ENCODE peak calls at places on chromosome 22, in six cellular contexts. H is Peyer's patch, Z is GM12891, L is heart left ventricle, O is NB4, A is transverse colon. M is an unnamed sample.

GRCh38 chr22:44547371-44547770 is 49.3 kb upstream of the RTL6 start:
- DNase-seq in Z (no peak), O (no peak), H (no peak), A (no peak), L (no peak), M (no peak)

GRCh38 chr22:17777005-17777716 is 2.9 kb upstream of the BID start:
- DNase-seq in A (peak; percentile 58), L (peak; percentile 44), Z (peak; percentile 78), H (no peak), O (peak; percentile 81), M (peak; percentile 61)

GRCh38 chr22:44702479-44703219 is 645 bp downstream of the PRR5 start:
- DNase-seq in H (peak; percentile 66), A (no peak), L (no peak), O (peak; percentile 38), Z (no peak), M (no peak)

GRCh38 chr22:27195104-27195503 is 537.7 kb downstream of the MIAT start:
- DNase-seq in H (no peak), A (peak; percentile 24), Z (no peak), L (peak; percentile 30), O (no peak), M (peak; percentile 88)

GRCh38 chr22:17199131-17199731 is 20.0 kb downstream of the ADA2 start:
- DNase-seq in O (no peak), A (no peak), H (peak; percentile 57), L (peak; percentile 69), Z (no peak), M (no peak)

GRCh38 chr22:16603448-16603768 is 10.8 kb upstream of the CCT8L2 start:
- DNase-seq in Z (no peak), A (no peak), L (no peak), O (no peak), H (no peak), M (no peak)

GRCh38 chr22:27387561-27387960 is 414.0 kb downstream of the MN1 start:
- DNase-seq in H (no peak), O (no peak), A (no peak), L (no peak), Z (no peak), M (no peak)

GRCh38 chr22:48367731-48368130 is 1459.9 kb downstream of the BRD1 start:
- DNase-seq in H (no peak), A (peak; percentile 1), L (no peak), O (no peak), Z (no peak), M (no peak)

GRCh38 chr22:44288951-44289350 is 23.8 kb downstream of the SHISAL1 start:
- DNase-seq in H (no peak), A (no peak), L (no peak), O (no peak), Z (no peak), M (no peak)

GRCh38 chr22:23143119-23143518 is 1.3 kb upstream of the RSPH14 start:
- DNase-seq in A (no peak), L (no peak), O (no peak), Z (no peak), H (no peak), M (no peak)

GRCh38 chr22:50581031-50581949 is 1.4 kb downstream of the CHKB start:
- DNase-seq in Z (no peak), A (no peak), H (no peak), L (no peak), O (peak; percentile 44), M (no peak)

GRCh38 chr22:18954333-18954732 is 18.2 kb upstream of the PRODH start:
- DNase-seq in Z (peak; percentile 83), O (peak; percentile 70), A (peak; percentile 57), H (peak; percentile 78), L (peak; percentile 51), M (peak; percentile 72)

GRCh38 chr22:24181088-24181995 is at the start of gene SUSD2:
- DNase-seq in L (no peak), A (peak; percentile 62), H (peak; percentile 88), Z (no peak), O (no peak), M (no peak)

GRCh38 chr22:44588348-44588747 is 90.3 kb upstream of the RTL6 start:
- DNase-seq in A (no peak), Z (no peak), L (no peak), O (no peak), H (peak; percentile 9), M (peak; percentile 28)

GRCh38 chr22:29344137-29344536 is 28.6 kb upstream of the RASL10A start:
- DNase-seq in L (peak; percentile 54), A (peak; percentile 45), H (no peak), Z (no peak), O (no peak), M (peak; percentile 94)

GRCh38 chr22:28956506-28956905 is 73.1 kb downstream of the ZNRF3 start:
- DNase-seq in O (peak; percentile 73), L (no peak), A (no peak), H (no peak), Z (no peak), M (no peak)

DNA sequence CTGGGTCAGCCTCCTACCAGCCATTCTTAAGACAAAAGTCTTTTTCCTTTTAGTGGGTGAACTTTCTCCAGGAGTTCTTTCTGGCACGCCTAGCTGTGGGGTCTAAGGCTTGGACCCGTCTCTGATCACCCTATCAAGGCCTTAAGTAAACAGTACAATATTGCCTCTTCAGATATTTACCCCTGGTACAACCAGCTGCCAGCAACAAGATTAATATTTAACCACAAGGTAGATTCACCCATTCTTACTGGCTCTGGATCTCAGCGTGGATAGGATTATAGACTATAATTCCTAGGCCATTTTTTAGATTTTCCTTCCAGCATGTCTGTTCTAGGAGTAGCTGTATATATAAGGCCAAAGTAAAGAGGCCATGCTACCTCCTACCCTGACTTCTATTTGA is 109.8 kb upstream of the SYN3 start:
- DNase-seq in H (no peak), Z (no peak), L (no peak), A (no peak), O (no peak), M (no peak)
- TF ChIP-seq POLR2A in H (no peak), Z (no peak), L (no peak), A (no peak), O (no peak), M (no peak)

DNA sequence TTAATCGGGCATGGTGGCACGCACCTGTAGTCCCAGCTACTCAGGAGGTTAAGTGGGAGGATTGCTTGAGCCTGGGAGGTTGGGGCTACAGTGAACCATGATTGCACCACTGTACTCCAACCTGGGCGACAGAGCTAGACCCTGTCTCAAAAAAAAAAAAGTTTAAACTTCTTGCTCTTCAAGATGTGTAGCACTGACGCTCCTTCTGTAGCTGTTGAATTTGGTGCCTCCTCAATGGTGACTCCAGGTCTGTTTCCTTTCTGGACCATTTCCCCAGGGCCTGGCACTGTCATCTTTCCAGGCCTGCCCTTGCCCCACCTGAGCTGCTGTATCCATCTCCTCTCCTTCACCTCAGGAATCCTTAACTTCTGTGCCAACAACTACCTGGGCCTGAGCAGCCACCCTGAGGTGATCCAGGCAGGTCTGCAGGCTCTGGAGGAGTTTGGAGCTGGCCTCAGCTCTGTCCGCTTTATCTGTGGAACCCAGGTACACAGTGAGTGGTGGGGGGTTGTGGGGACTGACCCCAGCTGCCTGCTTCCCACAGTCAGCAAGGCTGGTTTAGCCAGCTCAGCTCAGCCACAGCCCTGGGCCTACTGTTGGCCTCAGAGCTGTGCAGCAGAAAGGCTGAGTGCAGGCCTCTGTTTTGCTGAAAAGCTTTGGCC is 2.1 kb downstream of the GCAT start:
- DNase-seq in O (no peak), H (no peak), A (no peak), L (no peak), Z (no peak), M (no peak)
- TF ChIP-seq POLR2A in O (no peak), H (no peak), A (peak; percentile 9), L (no peak), Z (no peak), M (no peak)

GRCh38 chr22:37240240-37240940 is 3.7 kb downstream of the RAC2 start:
- DNase-seq in L (no peak), H (no peak), Z (no peak), A (peak; percentile 5), O (no peak), M (no peak)

GRCh38 chr22:37237371-37238268 is 6.4 kb downstream of the RAC2 start:
- DNase-seq in A (peak; percentile 4), H (no peak), L (no peak), O (no peak), Z (no peak), M (peak; percentile 39)

GRCh38 chr22:37240941-37241320 is 3.1 kb downstream of the RAC2 start:
- DNase-seq in L (no peak), O (no peak), H (no peak), Z (no peak), A (no peak), M (no peak)

GRCh38 chr22:37241351-37242142 is 2.5 kb downstream of the RAC2 start:
- DNase-seq in Z (no peak), L (no peak), O (peak; percentile 55), H (peak; percentile 59), A (peak; percentile 37), M (no peak)

GRCh38 chr22:37239336-37240239 is 4.5 kb downstream of the RAC2 start:
- DNase-seq in H (no peak), Z (no peak), L (no peak), A (peak; percentile 6), O (no peak), M (peak; percentile 14)
- TF ChIP-seq POLR2A in H (no peak), Z (no peak), L (no peak), A (no peak), O (no peak), M (no peak)

GRCh38 chr22:20020533-20021195 is at the start of gene TANGO2:
- DNase-seq in Z (peak; percentile 98), H (peak; percentile 97), O (peak; percentile 92), L (peak; percentile 94), A (peak; percentile 95), M (peak; percentile 94)
- TF ChIP-seq POLR2A in Z (peak; percentile 84), H (peak; percentile 58), O (peak; percentile 51), L (peak; percentile 99), A (peak; percentile 75), M (no peak)

GRCh38 chr22:39524089-39524752 is 3.9 kb downstream of the ATF4 start:
- DNase-seq in L (no peak), O (no peak), Z (no peak), A (no peak), H (no peak), M (no peak)
- TF ChIP-seq POLR2A in L (no peak), O (no peak), Z (peak; percentile 81), A (no peak), H (no peak), M (no peak)

GRCh38 chr22:42803454-42803853 is 53.6 kb downstream of the ARFGAP3 start:
- DNase-seq in L (peak; percentile 55), Z (no peak), O (no peak), A (no peak), H (no peak), M (peak; percentile 37)
- TF ChIP-seq POLR2A in L (no peak), Z (no peak), O (no peak), A (no peak), H (no peak), M (no peak)

GRCh38 chr22:42519544-42520237 is at the start of gene RRP7A:
- DNase-seq in O (peak; percentile 83), L (peak; percentile 89), Z (peak; percentile 80), A (peak; percentile 86), H (peak; percentile 90), M (peak; percentile 87)
- TF ChIP-seq POLR2A in O (peak; percentile 43), L (peak; percentile 79), Z (peak; percentile 75), A (peak; percentile 83), H (peak; percentile 68), M (peak; percentile 42)